ENCODE peak calls at places on chromosomes 7 and 10, in six cellular contexts. L is H9, Q is IMR-90, K is H1, U is neuronal stem cell, I is mesenchymal stem cell. E is an unnamed sample.

GRCh38 chr7:24812313-24812945 is 55.2 kb upstream of the GSDME start:
- DNase-seq in U (peak), L (peak), K (peak), I (peak), Q (peak), E (peak)

GRCh38 chr7:46852795-46853194 is 729.1 kb downstream of the TNS3 start:
- DNase-seq in Q (no peak), I (no peak), U (no peak), K (no peak), L (no peak), E (no peak)

GRCh38 chr10:17349009-17349349 is 105.4 kb downstream of the ST8SIA6 start:
- DNase-seq in Q (no peak), I (no peak), U (no peak), L (no peak), K (no peak), E (no peak)

GRCh38 chr10:22615819-22616499 is 98.4 kb downstream of the PIP4K2A start:
- DNase-seq in L (no peak), K (no peak), I (peak), U (no peak), Q (no peak), E (no peak)

GRCh38 chr10:24241536-24241935 is 32.6 kb downstream of the KIAA1217 start:
- DNase-seq in I (no peak), L (no peak), Q (no peak), U (no peak), K (no peak), E (no peak)

GRCh38 chr7:122014697-122015096 is 129.4 kb downstream of the AASS start:
- DNase-seq in K (no peak), Q (no peak), I (peak), L (no peak), U (no peak), E (no peak)

GRCh38 chr7:132035517-132036362 is 479.3 kb upstream of the PODXL start:
- DNase-seq in I (no peak), K (no peak), Q (no peak), L (no peak), U (peak), E (no peak)

GRCh38 chr10:87094373-87095240 is at the start of the genes GLUD1 and SHLD2:
- DNase-seq in Q (peak), I (peak), L (peak), U (peak), K (peak), E (peak)

GRCh38 chr10:71889388-71889987 is 38.4 kb upstream of the PSAP start:
- DNase-seq in L (no peak), K (no peak), I (no peak), Q (no peak), U (no peak), E (peak)

GRCh38 chr10:68550747-68551411 is 9.3 kb upstream of the TET1 start:
- DNase-seq in U (peak), I (peak), Q (peak), K (peak), L (peak), E (peak)

GRCh38 chr10:104277785-104278184 is 8.8 kb downstream of the GSTO2 start:
- DNase-seq in L (no peak), Q (no peak), K (no peak), U (no peak), I (no peak), E (no peak)

GRCh38 chr7:139246494-139246893 is 15.5 kb downstream of the UBN2 start:
- DNase-seq in Q (no peak), L (no peak), K (no peak), I (no peak), U (no peak), E (no peak)

GRCh38 chr7:54880326-54880989 is 121.4 kb upstream of the SEC61G start:
- DNase-seq in I (no peak), Q (no peak), K (no peak), L (no peak), U (no peak), E (no peak)

GRCh38 chr7:54877683-54878082 is 118.7 kb upstream of the SEC61G start:
- DNase-seq in K (no peak), U (no peak), Q (no peak), L (no peak), I (no peak), E (peak)

GRCh38 chr7:54878339-54878738 is 119.3 kb upstream of the SEC61G start:
- DNase-seq in L (no peak), U (no peak), Q (peak), K (no peak), I (no peak), E (no peak)

GRCh38 chr7:54882121-54882520 is 123.1 kb upstream of the SEC61G start:
- DNase-seq in U (no peak), K (no peak), L (no peak), I (no peak), Q (no peak), E (no peak)

GRCh38 chr7:54879776-54880175 is 120.8 kb upstream of the SEC61G start:
- DNase-seq in U (no peak), K (no peak), Q (peak), L (no peak), I (no peak), E (no peak)
- H2AK5ac ChIP-seq in U (no peak), K (no peak), Q (peak), L (no peak), I (peak), E (no peak)

GRCh38 chr7:21253740-21254687 is 173.9 kb upstream of the SP4 start:
- DNase-seq in K (peak), U (peak), I (peak), L (peak), Q (peak), E (peak)
- H2BK15ac ChIP-seq in K (no peak), U (no peak), I (no peak), L (no peak), Q (no peak), E (no peak)

GRCh38 chr10:80471009-80471408 is 16.9 kb downstream of the TSPAN14 start:
- DNase-seq in L (no peak), U (no peak), Q (no peak), I (no peak), K (no peak), E (no peak)
- H3K23ac ChIP-seq in L (no peak), U (no peak), Q (no peak), I (no peak), K (no peak), E (no peak)

DNA sequence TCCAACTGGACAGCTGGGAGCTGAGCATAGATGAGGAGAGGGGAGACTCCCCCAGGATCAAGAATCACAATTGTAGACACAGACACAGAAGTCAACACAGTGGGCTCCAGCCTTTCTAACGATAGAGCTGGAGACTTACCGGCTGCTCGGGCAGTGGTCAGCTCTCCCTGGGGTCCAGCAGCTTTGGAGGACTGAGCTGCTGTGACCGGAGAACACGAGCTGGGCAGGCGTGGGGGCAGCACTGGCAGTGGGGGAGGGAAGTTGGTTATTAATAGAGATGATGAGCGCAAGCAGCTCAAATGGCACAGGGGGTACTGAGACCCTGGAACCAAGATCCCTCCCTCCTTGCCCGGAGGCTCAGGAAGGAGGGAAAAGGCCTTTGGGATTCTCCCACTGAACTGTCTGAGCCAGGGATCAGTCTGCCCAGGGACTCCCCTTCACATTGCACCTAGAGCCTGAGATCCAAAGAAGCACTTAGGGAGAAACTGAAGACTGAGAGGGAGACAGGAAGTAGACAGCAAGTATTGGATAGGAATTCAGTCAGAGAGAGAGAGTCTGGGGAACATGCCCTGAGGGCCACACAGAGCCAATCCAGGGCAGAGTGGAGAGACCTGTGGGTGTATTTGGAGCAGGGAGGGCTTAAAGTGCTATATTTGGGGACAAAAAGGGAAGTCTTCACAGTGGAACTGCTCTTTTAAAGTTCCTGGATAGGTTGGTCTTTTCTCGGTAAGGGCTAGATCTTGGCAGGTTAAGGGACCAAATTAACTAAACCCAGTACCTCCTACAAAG is at the start of gene MYOZ1:
- DNase-seq in Q (no peak), U (no peak), L (no peak), I (no peak), K (no peak), E (peak)
- H2AK5ac ChIP-seq in Q (peak), U (no peak), L (no peak), I (no peak), K (no peak), E (no peak)

E was measured in mesendoderm.